ENCODE peak calls at places on chromosome 14, in six cellular contexts. E is left ventricle myocardium inferior, D is HepG2, I is pons, H is OCI-LY7, G is caudate nucleus. N is an unnamed sample.

GRCh38 chr14:22556021-22556989 is 32.7 kb downstream of the DAD1 start:
- DNase-seq in E (no peak), D (no peak), I (no peak), H (peak), G (no peak), N (no peak)

GRCh38 chr14:60862283-60862682 is 118.6 kb downstream of the TRMT5 start:
- DNase-seq in E (no peak), D (no peak), I (peak), H (no peak), G (no peak), N (no peak)

GRCh38 chr14:103830511-103831270 is 16.7 kb downstream of the PPP1R13B start:
- DNase-seq in E (no peak), D (no peak), I (no peak), H (no peak), G (no peak), N (no peak)

GRCh38 chr14:36316131-36316530 is 4.3 kb downstream of the MBIP start:
- DNase-seq in E (no peak), D (no peak), I (no peak), H (no peak), G (no peak), N (no peak)

GRCh38 chr14:23482814-23483128 is 13.3 kb downstream of the NGDN start:
- DNase-seq in E (no peak), D (no peak), I (no peak), H (no peak), G (no peak), N (no peak)

GRCh38 chr14:68789002-68789797 is 3.7 kb downstream of the ZFP36L1 start:
- DNase-seq in E (peak), D (peak), I (peak), H (peak), G (peak), N (peak)

GRCh38 chr14:47044841-47045240 is 393.3 kb upstream of the RPL10L start:
- DNase-seq in E (no peak), D (no peak), I (peak), H (no peak), G (no peak), N (no peak)

GRCh38 chr14:64974563-64974962 is 2.4 kb upstream of the RAB15 start:
- DNase-seq in E (no peak), D (no peak), I (no peak), H (no peak), G (no peak), N (no peak)

GRCh38 chr14:55869397-55870049 is 248.7 kb upstream of the PELI2 start:
- DNase-seq in E (no peak), D (no peak), I (no peak), H (no peak), G (no peak), N (no peak)

GRCh38 chr14:21840765-21841164 is 167.1 kb upstream of the OR4E1 start:
- DNase-seq in E (no peak), D (no peak), I (no peak), H (peak), G (no peak), N (no peak)

GRCh38 chr14:52124791-52125661 is 56.2 kb upstream of the NID2 start:
- DNase-seq in E (no peak), D (no peak), I (peak), H (no peak), G (no peak), N (no peak)

GRCh38 chr14:24307575-24308341 is at the start of gene CIDEB:
- DNase-seq in E (peak), D (peak), I (peak), H (peak), G (peak), N (no peak)

GRCh38 chr14:56247495-56248087 is 129.4 kb downstream of the PELI2 start:
- DNase-seq in E (no peak), D (peak), I (peak), H (peak), G (no peak), N (no peak)

GRCh38 chr14:58944226-58944769 is 244.2 kb upstream of the DAAM1 start:
- DNase-seq in E (no peak), D (no peak), I (no peak), H (no peak), G (no peak), N (peak)

GRCh38 chr14:97456958-97457357 is 659.8 kb downstream of the VRK1 start:
- DNase-seq in E (no peak), D (no peak), I (no peak), H (no peak), G (no peak), N (no peak)

GRCh38 chr14:64649383-64649998 is 54.7 kb upstream of the PLEKHG3 start:
- DNase-seq in E (no peak), D (no peak), I (no peak), H (no peak), G (no peak), N (no peak)

GRCh38 chr14:77303417-77304156 is 17.1 kb downstream of the POMT2 start:
- DNase-seq in E (no peak), D (peak), I (peak), H (no peak), G (no peak), N (no peak)

GRCh38 chr14:58789106-58789505 is 151.3 kb downstream of the DACT1 start:
- DNase-seq in E (no peak), D (no peak), I (no peak), H (no peak), G (no peak), N (no peak)

GRCh38 chr14:72745991-72746980 is 147.6 kb downstream of the DPF3 start:
- DNase-seq in E (no peak), D (no peak), I (no peak), H (no peak), G (no peak), N (no peak)

GRCh38 chr14:106286697-106287290 is 760.4 kb downstream of the TMEM121 start:
- DNase-seq in E (no peak), D (no peak), I (no peak), H (no peak), G (no peak), N (no peak)

GRCh38 chr14:70045296-70045695 is 143.5 kb downstream of the SLC8A3 start:
- DNase-seq in E (no peak), D (no peak), I (no peak), H (no peak), G (no peak), N (no peak)

GRCh38 chr14:74437654-74438053 is 11.6 kb upstream of the SYNDIG1L start:
- DNase-seq in E (no peak), D (no peak), I (no peak), H (no peak), G (no peak), N (no peak)

GRCh38 chr14:89027097-89027740 is 202.8 kb downstream of the TTC8 start:
- DNase-seq in E (peak), D (peak), I (peak), H (peak), G (peak), N (peak)

GRCh38 chr14:105846312-105846711 is 319.9 kb downstream of the TMEM121 start:
- DNase-seq in E (no peak), D (no peak), I (no peak), H (peak), G (no peak), N (no peak)

GRCh38 chr14:87175175-87175574 is 817.8 kb downstream of the GALC start:
- DNase-seq in E (no peak), D (no peak), I (no peak), H (no peak), G (no peak), N (no peak)

GRCh38 chr14:68510201-68510600 is 282.7 kb downstream of the ZFP36L1 start:
- DNase-seq in E (peak), D (no peak), I (no peak), H (no peak), G (no peak), N (no peak)

GRCh38 chr14:54632452-54632851 is 65.5 kb downstream of the SAMD4A start:
- DNase-seq in E (no peak), D (no peak), I (no peak), H (no peak), G (no peak), N (no peak)

GRCh38 chr14:105537580-105538474 is 11.4 kb downstream of the TMEM121 start:
- DNase-seq in E (peak), D (no peak), I (peak), H (peak), G (peak), N (peak)

GRCh38 chr14:58428011-58428807 is 690 bp downstream of the KIAA0586 start:
- DNase-seq in E (no peak), D (peak), I (peak), H (peak), G (no peak), N (no peak)

GRCh38 chr14:102917469-102918211 is 4.8 kb upstream of the AMN start:
- DNase-seq in E (peak), D (peak), I (no peak), H (peak), G (no peak), N (no peak)

GRCh38 chr14:76776306-76777251 is 15.3 kb downstream of the VASH1 start:
- DNase-seq in E (no peak), D (peak), I (no peak), H (peak), G (no peak), N (no peak)